ENCODE peak calls at places on chromosome 4, in ten cellular contexts. I is DMS 273 treated with DMSO at 0.1 percent for 48 hours, A is type B pancreatic cell, O is hypothalamus, P is DMS153, W is HFFc6, G is astrocyte of the spinal cord, H is hippocampal formation, J is AG08396, T is GM10248. K is an unnamed sample.

GRCh38 chr4:73405138-73405537 is 1.1 kb downstream of the ALB start:
- DNase-seq in O (no peak), I (no peak), G (no peak), W (no peak), T (no peak), H (no peak), P (no peak), J (no peak), A (no peak), K (no peak)

GRCh38 chr4:1604706-1605205 is 79.4 kb downstream of the FAM53A start:
- DNase-seq in I (no peak), A (no peak), O (no peak), G (no peak), P (no peak), W (no peak), J (no peak), H (no peak), T (no peak), K (no peak)

GRCh38 chr4:100736651-100737450 is 219.0 kb upstream of the EMCN start:
- DNase-seq in O (no peak), G (peak), T (no peak), P (no peak), H (no peak), I (no peak), W (peak), A (no peak), J (peak), K (no peak)

GRCh38 chr4:6119507-6120020 is 80.8 kb downstream of the JAKMIP1 start:
- DNase-seq in W (no peak), I (no peak), G (no peak), T (no peak), J (no peak), O (no peak), H (no peak), P (no peak), A (peak), K (no peak)

GRCh38 chr4:149999485-150000074 is 78.7 kb upstream of the DCLK2 start:
- DNase-seq in J (peak), O (no peak), I (peak), W (peak), A (no peak), H (peak), G (peak), T (peak), P (no peak), K (no peak)

GRCh38 chr4:73315091-73315490 is 56.5 kb upstream of the ANKRD17 start:
- DNase-seq in H (no peak), P (no peak), G (no peak), I (no peak), A (no peak), W (peak), O (no peak), J (no peak), T (no peak), K (no peak)

GRCh38 chr4:48223633-48224295 is 45.9 kb downstream of the TEC start:
- DNase-seq in A (no peak), W (no peak), O (no peak), T (no peak), P (no peak), G (peak), I (no peak), H (no peak), J (no peak), K (no peak)

GRCh38 chr4:4426511-4427477 is 39.9 kb downstream of the NSG1 start:
- DNase-seq in W (no peak), J (no peak), O (no peak), P (no peak), G (peak), A (peak), I (no peak), T (no peak), H (no peak), K (no peak)

GRCh38 chr4:118254368-118254767 is 98.4 kb downstream of the PRSS12 start:
- DNase-seq in T (no peak), G (no peak), J (no peak), A (no peak), W (no peak), P (no peak), I (no peak), O (no peak), H (no peak), K (no peak)

GRCh38 chr4:58962424-58962823 is 1852.2 kb upstream of the IGFBP7 start:
- DNase-seq in T (no peak), O (no peak), G (no peak), A (no peak), J (no peak), H (no peak), I (no peak), P (no peak), W (no peak), K (no peak)

GRCh38 chr4:25172964-25173917 is 13.0 kb upstream of the SEPSECS start:
- DNase-seq in O (no peak), H (no peak), T (peak), W (peak), I (no peak), P (no peak), G (peak), J (peak), A (no peak), K (no peak)

K was measured in esophagus squamous epithelium.